ENCODE peak calls at places on chromosome 11, in five cellular contexts. Y, E, M, J and I are unnamed samples.

GRCh38 chr11:46912526-46913150 is 5.7 kb downstream of the LRP4 start:
- DNase-seq in M (no peak), J (peak), E (peak), Y (no peak), I (peak)

GRCh38 chr11:120335596-120335927 is 651 bp upstream of the ARHGEF12 start:
- DNase-seq in Y (no peak), J (no peak), E (peak), M (no peak), I (peak)

GRCh38 chr11:47587733-47588326 is 1.4 kb downstream of the FAM180B start:
- DNase-seq in Y (no peak), E (no peak), M (peak), J (no peak), I (no peak)

GRCh38 chr11:364991-365390 is 4.3 kb upstream of the B4GALNT4 start:
- DNase-seq in J (no peak), M (no peak), Y (no peak), E (no peak), I (no peak)

GRCh38 chr11:48001438-48002021 is 21.2 kb downstream of the PTPRJ start:
- DNase-seq in E (no peak), M (no peak), J (no peak), Y (peak), I (no peak)

GRCh38 chr11:65588199-65589054 is 7.2 kb downstream of the KCNK7 start:
- DNase-seq in J (peak), Y (no peak), E (peak), M (peak), I (peak)

GRCh38 chr11:10348650-10349280 is 43.9 kb downstream of the ADM start:
- DNase-seq in Y (no peak), J (no peak), E (peak), M (no peak), I (no peak)

GRCh38 chr11:94326947-94327346 is 22.6 kb downstream of the IZUMO1R start:
- DNase-seq in M (no peak), Y (no peak), J (no peak), E (no peak), I (no peak)

GRCh38 chr11:77821349-77821851 is 456 bp downstream of the AAMDC start:
- DNase-seq in E (peak), M (peak), Y (no peak), J (peak), I (no peak)

GRCh38 chr11:92846542-92847125 is 122.8 kb upstream of the MTNR1B start:
- DNase-seq in M (peak), J (no peak), E (no peak), Y (no peak), I (no peak)

GRCh38 chr11:110525883-110526282 is 96.1 kb downstream of the FDX1 start:
- DNase-seq in Y (peak), J (no peak), E (peak), M (no peak), I (no peak)

GRCh38 chr11:112625816-112626215 is 335.4 kb upstream of the NCAM1 start:
- DNase-seq in E (peak), M (no peak), J (no peak), Y (no peak), I (no peak)

GRCh38 chr11:33444835-33445594 is 187.8 kb downstream of the HIPK3 start:
- DNase-seq in J (no peak), M (no peak), E (no peak), Y (no peak), I (no peak)

GRCh38 chr11:87722756-87723599 is 452.3 kb downstream of the RAB38 start:
- DNase-seq in E (peak), M (peak), J (peak), Y (peak), I (peak)

GRCh38 chr11:91396243-91397133 is 828.1 kb upstream of the FAT3 start:
- DNase-seq in M (no peak), J (no peak), E (peak), Y (no peak), I (no peak)

GRCh38 chr11:119100246-119100959 is 1.2 kb downstream of the DPAGT1 start:
- DNase-seq in M (no peak), J (no peak), E (peak), Y (no peak), I (no peak)

GRCh38 chr11:17827006-17827405 is 92.4 kb downstream of the KCNC1 start:
- DNase-seq in E (peak), J (no peak), Y (no peak), M (no peak), I (no peak)

GRCh38 chr11:48177661-48178060 is 38.9 kb upstream of the OR4B1 start:
- DNase-seq in M (no peak), Y (no peak), J (no peak), E (no peak), I (no peak)

GRCh38 chr11:118126082-118126838 is 26.4 kb downstream of the SCN4B start:
- DNase-seq in E (peak), M (no peak), J (no peak), Y (no peak), I (no peak)

GRCh38 chr11:76339217-76339616 is 41.7 kb downstream of the THAP12 start:
- DNase-seq in E (no peak), Y (peak), M (peak), J (no peak), I (no peak)

GRCh38 chr11:29333993-29334780 is 682.6 kb downstream of the KCNA4 start:
- DNase-seq in Y (no peak), M (no peak), E (peak), J (no peak), I (no peak)

GRCh38 chr11:32884023-32884422 is 8.6 kb upstream of the QSER1 start:
- DNase-seq in M (no peak), Y (no peak), E (no peak), J (no peak), I (no peak)

GRCh38 chr11:10304495-10305261 is at the start of gene ADM:
- DNase-seq in E (peak), J (peak), M (peak), Y (peak), I (peak)

GRCh38 chr11:6547177-6547576 is 50.1 kb downstream of the DNHD1 start:
- DNase-seq in J (no peak), M (no peak), E (no peak), Y (no peak), I (no peak)

GRCh38 chr11:35045219-35045819 is 93.7 kb upstream of the CD44 start:
- DNase-seq in J (no peak), Y (no peak), M (no peak), E (no peak), I (no peak)

GRCh38 chr11:75403037-75403436 is 3.7 kb downstream of the RPS3 start:
- DNase-seq in Y (no peak), J (no peak), M (no peak), E (no peak), I (no peak)

GRCh38 chr11:23288001-23288783 is 427.9 kb upstream of the CCDC179 start:
- DNase-seq in E (peak), M (no peak), J (no peak), Y (peak), I (no peak)

GRCh38 chr11:34773826-34774225 is 142.4 kb downstream of the APIP start:
- DNase-seq in J (no peak), Y (no peak), E (no peak), M (no peak), I (no peak)

GRCh38 chr11:93521086-93521485 is 22.1 kb downstream of the SMCO4 start:
- DNase-seq in Y (no peak), J (no peak), E (no peak), M (no peak), I (no peak)

GRCh38 chr11:79971255-79971654 is 530.4 kb upstream of the TENM4 start:
- DNase-seq in Y (no peak), M (no peak), J (no peak), E (no peak), I (no peak)

GRCh38 chr11:126426820-126427749 is 71.6 kb downstream of the ST3GAL4 start:
- DNase-seq in J (no peak), E (no peak), Y (no peak), M (no peak), I (no peak)

GRCh38 chr11:19320764-19321163 is 80.0 kb upstream of the E2F8 start:
- DNase-seq in J (no peak), Y (no peak), M (no peak), E (no peak), I (no peak)

GRCh38 chr11:19326499-19326898 is 85.8 kb upstream of the E2F8 start:
- DNase-seq in M (no peak), J (no peak), Y (no peak), E (peak), I (no peak)

GRCh38 chr11:19316434-19316833 is 75.7 kb upstream of the E2F8 start:
- DNase-seq in Y (no peak), J (no peak), M (no peak), E (no peak), I (no peak)

GRCh38 chr11:19323502-19323901 is 82.8 kb upstream of the E2F8 start:
- DNase-seq in J (no peak), M (no peak), Y (no peak), E (no peak), I (no peak)

GRCh38 chr11:19321351-19321750 is 80.6 kb upstream of the E2F8 start:
- DNase-seq in J (no peak), Y (no peak), E (no peak), M (no peak), I (no peak)
- TF ChIP-seq CTCF in J (no peak), Y (no peak), E (no peak), M (no peak), I (no peak)

GRCh38 chr11:100817620-100818019 is 130.5 kb downstream of the ARHGAP42 start:
- DNase-seq in J (no peak), Y (no peak), M (no peak), E (no peak), I (no peak)
- TF ChIP-seq CTCF in J (peak), Y (peak), M (no peak), E (peak), I (no peak)

DNA sequence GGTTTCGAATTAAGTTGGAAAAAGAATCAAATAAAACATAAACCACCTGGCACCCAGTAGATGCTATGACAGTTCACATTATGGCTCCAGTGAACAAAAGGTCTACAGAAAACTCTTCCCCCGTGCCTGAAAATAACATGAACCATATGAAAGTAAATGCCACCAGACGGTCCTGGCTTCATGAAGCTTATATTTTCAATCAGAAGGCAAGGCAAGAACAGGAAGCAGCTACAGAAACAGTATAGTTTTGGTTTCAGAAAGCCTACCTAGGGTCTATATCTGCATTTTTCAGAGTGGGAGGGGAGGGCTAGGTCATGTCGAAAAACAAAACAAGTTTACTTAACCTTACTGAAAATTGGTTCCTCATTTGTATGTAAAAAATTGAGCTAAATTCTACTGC is 9.8 kb downstream of the RAB30 start:
- DNase-seq in Y (no peak), M (no peak), E (no peak), J (no peak), I (no peak)
- TF ChIP-seq CTCF in Y (no peak), M (no peak), E (no peak), J (no peak), I (no peak)

DNA sequence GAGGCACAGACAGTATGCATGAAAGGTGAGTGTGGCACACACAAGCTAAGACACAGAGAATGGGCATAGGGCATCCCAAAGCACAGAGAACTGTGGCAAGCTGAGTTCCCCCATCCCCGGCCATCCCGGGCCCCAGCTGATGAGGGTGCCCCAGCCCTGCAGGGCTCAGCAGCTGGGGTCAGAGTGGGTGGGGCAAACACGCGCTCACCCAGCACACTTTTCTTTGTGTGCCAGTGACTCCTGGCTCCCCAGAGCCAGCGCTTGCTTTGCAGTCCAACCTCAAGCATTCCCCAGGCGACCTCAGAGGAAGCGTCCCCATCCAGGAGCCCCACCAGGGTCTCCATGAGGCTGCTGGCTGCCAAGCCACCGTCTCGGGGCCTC is 4.7 kb upstream of the SYT8 start:
- DNase-seq in Y (no peak), E (no peak), J (no peak), M (peak), I (no peak)
- TF ChIP-seq CTCF in Y (no peak), E (no peak), J (no peak), M (no peak), I (no peak)

GRCh38 chr11:128095459-128096096 is 491.8 kb downstream of the ETS1 start:
- DNase-seq in Y (peak), M (no peak), E (peak), J (no peak), I (no peak)
- TF ChIP-seq CTCF in Y (peak), M (no peak), E (peak), J (no peak), I (no peak)

DNA sequence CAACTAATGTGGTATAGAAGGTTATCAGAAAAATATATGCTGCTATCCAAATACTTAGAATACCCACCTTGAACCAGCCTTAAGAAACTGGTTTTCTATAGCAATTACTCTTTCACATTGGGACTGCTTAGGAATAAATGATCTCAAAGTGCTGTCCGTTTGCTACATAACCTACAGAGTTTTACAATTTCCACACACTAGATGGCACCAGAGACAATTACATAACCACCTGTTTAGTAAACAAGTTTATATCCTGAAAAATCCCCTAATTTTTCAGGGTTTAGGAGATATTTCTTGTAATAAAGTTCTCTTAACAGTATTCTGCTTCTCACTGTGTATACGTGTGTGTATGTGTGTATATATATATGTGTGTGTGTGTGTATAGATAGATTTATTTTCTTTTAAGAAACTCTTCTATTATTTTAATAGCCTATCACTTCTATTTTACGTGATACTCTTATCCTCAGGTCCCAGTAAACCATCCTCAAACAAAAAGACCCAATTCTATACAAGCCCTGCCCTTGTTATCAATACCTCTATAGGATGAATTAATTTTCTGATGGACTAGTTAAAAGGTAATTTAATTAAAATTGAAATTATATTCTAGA is 6.7 kb upstream of the OR5I1 start:
- DNase-seq in M (no peak), E (peak), J (no peak), Y (no peak), I (no peak)
- TF ChIP-seq CTCF in M (peak), E (peak), J (peak), Y (peak), I (peak)

DNA sequence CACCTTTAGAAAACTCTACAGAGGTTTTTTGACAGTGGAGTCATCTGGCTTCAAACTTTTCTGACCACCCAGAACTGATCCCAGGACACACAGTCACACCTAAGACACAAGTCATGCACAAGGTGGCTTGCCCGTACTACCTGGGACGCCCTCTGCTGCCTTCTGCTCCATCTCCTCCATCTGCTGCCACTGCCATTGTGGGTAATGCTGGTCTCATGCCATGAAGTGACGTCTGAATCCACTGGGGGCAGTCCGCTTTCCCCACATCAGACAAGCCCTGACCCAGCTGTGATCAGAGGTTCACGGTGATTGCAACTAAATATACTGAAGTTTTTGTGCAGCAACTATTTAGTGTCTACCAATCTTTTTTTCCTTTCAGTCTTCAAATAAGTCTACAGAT is 5.4 kb upstream of the NDUFS8 start:
- DNase-seq in E (no peak), Y (no peak), M (no peak), J (no peak), I (no peak)
- TF ChIP-seq CTCF in E (no peak), Y (no peak), M (no peak), J (no peak), I (no peak)

GRCh38 chr11:20634781-20635180 is 34.6 kb upstream of the NELL1 start:
- DNase-seq in J (no peak), M (no peak), Y (no peak), E (no peak), I (no peak)

GRCh38 chr11:20632169-20632532 is 32.7 kb downstream of the SLC6A5 start:
- DNase-seq in J (no peak), Y (no peak), E (no peak), M (no peak), I (no peak)

GRCh38 chr11:20631525-20632168 is 32.2 kb downstream of the SLC6A5 start:
- DNase-seq in J (no peak), Y (no peak), E (peak), M (no peak), I (no peak)

GRCh38 chr11:20638074-20638473 is 31.3 kb upstream of the NELL1 start:
- DNase-seq in Y (no peak), E (no peak), J (no peak), M (no peak), I (no peak)

GRCh38 chr11:20634044-20634443 is 34.6 kb downstream of the SLC6A5 start:
- DNase-seq in E (peak), J (no peak), M (no peak), Y (no peak), I (peak)
- TF ChIP-seq CTCF in E (peak), J (no peak), M (no peak), Y (no peak), I (no peak)

GRCh38 chr11:14454861-14455632 is 44.6 kb downstream of the COPB1 start:
- DNase-seq in M (no peak), Y (no peak), J (no peak), E (peak), I (no peak)
- TF ChIP-seq CTCF in M (peak), Y (peak), J (no peak), E (peak), I (peak)

DNA sequence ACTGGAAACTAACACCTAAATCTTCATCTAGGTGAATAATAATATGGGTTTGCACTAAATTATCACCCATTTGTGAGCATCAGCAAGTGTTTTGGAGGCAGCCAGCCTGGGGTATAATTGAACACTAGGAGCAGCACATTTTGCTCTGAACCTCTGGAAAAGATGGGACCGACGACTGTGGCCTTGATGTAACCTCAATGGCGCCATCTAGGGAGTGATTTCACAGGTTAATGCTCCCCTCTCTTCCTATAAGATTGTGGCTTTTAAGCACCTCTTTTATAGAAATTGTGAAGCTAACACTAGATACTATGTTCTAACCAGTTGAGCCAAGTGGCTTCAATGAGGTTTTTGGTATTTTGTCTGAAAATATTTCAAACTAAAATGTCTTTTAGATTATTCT is 203.7 kb downstream of the NELL1 start:
- DNase-seq in Y (no peak), J (no peak), M (no peak), E (peak), I (peak)
- TF ChIP-seq CTCF in Y (no peak), J (peak), M (no peak), E (no peak), I (peak)